ENCODE peak calls at places on chromosome 12, in nine cellular contexts. O is IMR-90, S is HepG2, Z is sigmoid colon, L is testis, K is A549, E is ovary, P is transverse colon, Y is heart left ventricle. D is an unnamed sample.

GRCh38 chr12:104181313-104181712 is 34.3 kb upstream of the TXNRD1 start:
- DNase-seq in P (no peak), L (no peak), O (peak), K (no peak), Y (no peak), Z (no peak), E (no peak), S (no peak), D (no peak)

GRCh38 chr12:89636776-89637160 is 71.9 kb downstream of the ATP2B1 start:
- DNase-seq in Z (no peak), O (no peak), S (no peak), L (no peak), Y (no peak), E (no peak), K (no peak), P (no peak), D (no peak)

GRCh38 chr12:64318605-64319004 is 72.0 kb downstream of the C12orf56 start:
- DNase-seq in K (no peak), O (peak), P (no peak), E (no peak), Z (no peak), S (peak), Y (no peak), L (no peak), D (no peak)

GRCh38 chr12:91178139-91178561 is 4.5 kb downstream of the DCN start:
- DNase-seq in Z (no peak), K (no peak), P (no peak), Y (no peak), L (no peak), O (peak), S (peak), E (peak), D (no peak)

GRCh38 chr12:124869011-124869665 is 5.5 kb upstream of the SCARB1 start:
- DNase-seq in E (no peak), L (no peak), P (no peak), K (no peak), Z (no peak), Y (no peak), S (no peak), O (no peak), D (no peak)

GRCh38 chr12:11718768-11719253 is 69.3 kb downstream of the ETV6 start:
- DNase-seq in E (no peak), Z (peak), P (no peak), O (peak), Y (no peak), L (no peak), S (no peak), K (no peak), D (no peak)

GRCh38 chr12:58242803-58243628 is 301.6 kb downstream of the ATP23 start:
- DNase-seq in E (no peak), K (no peak), Y (no peak), L (no peak), P (no peak), S (no peak), O (peak), Z (no peak), D (no peak)

GRCh38 chr12:117192057-117192456 is 1.8 kb upstream of the FBXO21 start:
- DNase-seq in K (no peak), O (no peak), P (no peak), L (peak), S (no peak), E (peak), Y (no peak), Z (no peak), D (no peak)

GRCh38 chr12:92543872-92544271 is 158.9 kb upstream of the PLEKHG7 start:
- DNase-seq in E (no peak), L (no peak), P (no peak), K (no peak), S (no peak), Z (no peak), O (peak), Y (no peak), D (peak)

GRCh38 chr12:79114896-79115295 is 250.3 kb downstream of the SYT1 start:
- DNase-seq in O (no peak), Y (no peak), P (no peak), Z (no peak), L (no peak), K (no peak), S (no peak), E (no peak), D (no peak)

GRCh38 chr12:10075451-10075850 is 23.3 kb downstream of the CLEC1A start:
- DNase-seq in Y (no peak), K (no peak), P (no peak), L (no peak), E (no peak), O (no peak), Z (no peak), S (no peak), D (no peak)

GRCh38 chr12:11778703-11779102 is 129.2 kb downstream of the ETV6 start:
- DNase-seq in E (no peak), K (no peak), Z (no peak), P (no peak), S (no peak), O (no peak), L (no peak), Y (no peak), D (no peak)

GRCh38 chr12:108515916-108516315 is 839 bp downstream of the FICD start:
- DNase-seq in K (no peak), Z (no peak), O (no peak), L (no peak), S (peak), Y (no peak), P (no peak), E (no peak), D (peak)
- TF ChIP-seq CTCF in K (no peak), Z (no peak), O (no peak), L (no peak), S (no peak), Y (no peak), P (no peak), E (no peak), D (no peak)

GRCh38 chr12:47758834-47759690 is at the start of gene RAPGEF3:
- DNase-seq in E (peak), K (peak), P (peak), O (peak), Y (peak), L (peak), S (peak), Z (peak), D (peak)
- TF ChIP-seq POLR2A in E (peak), K (peak), P (peak), O (peak), Y (no peak), L (no peak), S (no peak), Z (no peak), D (peak)

GRCh38 chr12:65567820-65568219 is 256.5 kb upstream of the HMGA2 start:
- DNase-seq in K (no peak), S (no peak), O (no peak), L (no peak), E (no peak), Z (no peak), P (no peak), Y (no peak), D (peak)
- TF ChIP-seq CTCF in K (no peak), S (no peak), O (no peak), L (no peak), E (no peak), Z (no peak), P (no peak), Y (no peak), D (no peak)

GRCh38 chr12:6960291-6961277 is 9.4 kb downstream of the PTPN6 start:
- DNase-seq in Y (no peak), K (no peak), P (peak), L (peak), Z (peak), E (peak), S (no peak), O (peak), D (no peak)

GRCh38 chr12:6962285-6963015 is 8.0 kb downstream of the PHB2 start:
- DNase-seq in Y (no peak), K (no peak), E (peak), O (no peak), P (peak), S (no peak), L (no peak), Z (peak), D (peak)

GRCh38 chr12:6959376-6960290 is 8.5 kb downstream of the PTPN6 start:
- DNase-seq in L (no peak), Y (no peak), O (no peak), Z (peak), P (no peak), E (peak), S (no peak), K (no peak), D (no peak)

GRCh38 chr12:6961695-6962284 is 8.7 kb downstream of the PHB2 start:
- DNase-seq in Z (peak), P (peak), E (peak), Y (peak), K (peak), O (peak), L (peak), S (peak), D (peak)

GRCh38 chr12:6961278-6961694 is 9.2 kb downstream of the PHB2 start:
- DNase-seq in L (peak), K (no peak), E (peak), S (no peak), Y (peak), Z (peak), O (no peak), P (peak), D (peak)
- TF ChIP-seq POLR2A in L (no peak), K (no peak), E (no peak), S (no peak), Y (no peak), Z (no peak), O (no peak), P (no peak), D (no peak)

DNA sequence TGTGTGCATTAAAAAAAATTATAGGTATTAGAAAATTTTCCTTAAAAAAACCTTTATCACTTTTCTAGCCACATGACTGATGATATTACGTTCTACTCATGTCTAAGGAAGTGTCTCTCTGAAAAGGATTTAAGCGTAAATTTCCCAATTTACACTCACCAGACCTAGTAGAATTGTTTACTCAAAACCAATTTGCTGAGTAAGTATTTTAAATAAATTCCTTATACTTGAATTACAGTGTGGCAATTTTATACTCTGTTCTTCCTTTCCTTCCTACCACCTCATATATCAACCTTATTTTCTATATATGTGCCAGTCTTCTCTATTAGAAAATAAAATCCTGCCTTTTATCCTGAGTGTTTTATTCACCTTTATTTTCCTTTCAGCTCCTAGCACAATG is 1035.1 kb downstream of the TRHDE start:
- DNase-seq in E (no peak), K (no peak), Y (no peak), O (no peak), Z (no peak), L (no peak), P (no peak), S (no peak), D (no peak)
- TF ChIP-seq CTCF in E (no peak), K (no peak), Y (no peak), O (no peak), Z (no peak), L (no peak), P (no peak), S (no peak), D (no peak)

D was measured in body of pancreas.